ENCODE peak calls at places on chromosomes 6 and 20, in five cellular contexts. K, Q, H, N and J are unnamed samples.
A peak's percentile ranks its signal among the peaks of the same experiment; 100 is the strongest.

GRCh38 chr20:4957939-4958362 is 43.4 kb downstream of the SLC23A2 start:
- DNase-seq in H (no peak), Q (no peak), K (no peak), N (no peak), J (no peak)

GRCh38 chr6:23414204-23414501 is 711.9 kb upstream of the NRSN1 start:
- DNase-seq in K (no peak), H (no peak), N (peak; percentile 26), Q (no peak), J (no peak)

GRCh38 chr6:18349350-18349749 is 37.8 kb upstream of the RNF144B start:
- DNase-seq in K (no peak), H (no peak), N (no peak), Q (no peak), J (no peak)

GRCh38 chr6:20708367-20709124 is 174.3 kb downstream of the CDKAL1 start:
- DNase-seq in N (no peak), K (no peak), Q (no peak), H (no peak), J (no peak)

GRCh38 chr6:9025796-9026195 is 590.5 kb upstream of the SLC35B3 start:
- DNase-seq in K (no peak), H (no peak), N (no peak), Q (no peak), J (no peak)

GRCh38 chr20:59785118-59785959 is 148.1 kb downstream of the SYCP2 start:
- DNase-seq in K (no peak), H (no peak), N (no peak), Q (no peak), J (no peak)

GRCh38 chr6:26235240-26235730 is 129.7 kb upstream of the BTN3A2 start:
- DNase-seq in Q (peak; percentile 34), N (no peak), H (no peak), K (no peak), J (no peak)

GRCh38 chr6:113009682-113010081 is 662.6 kb downstream of the RFPL4B start:
- DNase-seq in Q (no peak), N (no peak), H (no peak), K (no peak), J (no peak)

GRCh38 chr6:71031912-71032311 is 75.1 kb upstream of the B3GAT2 start:
- DNase-seq in H (no peak), N (no peak), K (no peak), Q (no peak), J (no peak)

GRCh38 chr6:64266351-64266821 is 630.8 kb downstream of the PHF3 start:
- DNase-seq in Q (no peak), H (no peak), N (no peak), K (no peak), J (no peak)

GRCh38 chr6:113774122-113774835 is 82.9 kb upstream of the MARCKS start:
- DNase-seq in K (no peak), N (no peak), H (no peak), Q (no peak), J (no peak)

GRCh38 chr20:8782804-8783203 is 286.1 kb upstream of the PLCB4 start:
- DNase-seq in H (no peak), N (no peak), K (no peak), Q (no peak), J (no peak)

GRCh38 chr6:98634569-98634968 is 199.8 kb upstream of the POU3F2 start:
- DNase-seq in Q (no peak), N (no peak), K (no peak), H (no peak), J (no peak)

GRCh38 chr20:21571841-21572690 is 58.2 kb upstream of the NKX2-2 start:
- DNase-seq in N (peak; percentile 35), Q (peak; percentile 26), K (peak; percentile 57), H (no peak), J (no peak)

GRCh38 chr20:51376121-51376520 is 166.4 kb downstream of the NFATC2 start:
- DNase-seq in H (no peak), Q (no peak), K (no peak), N (no peak), J (no peak)

GRCh38 chr6:80210618-80211017 is 104.1 kb downstream of the BCKDHB start:
- DNase-seq in Q (no peak), K (no peak), H (no peak), N (peak; percentile 42), J (no peak)

GRCh38 chr6:157219201-157220200 is 103.8 kb downstream of the TMEM242 start:
- DNase-seq in K (no peak), Q (peak; percentile 37), H (no peak), N (no peak), J (no peak)

GRCh38 chr6:167275436-167275835 is 15.7 kb upstream of the UNC93A start:
- DNase-seq in K (peak; percentile 35), Q (no peak), N (no peak), H (no peak), J (no peak)

GRCh38 chr20:44702776-44703175 is 12.4 kb upstream of the CCN5 start:
- DNase-seq in K (no peak), H (no peak), Q (no peak), N (no peak), J (no peak)

GRCh38 chr6:19472850-19473249 is 364.3 kb upstream of the ID4 start:
- DNase-seq in N (no peak), H (no peak), K (peak; percentile 85), Q (no peak), J (no peak)

GRCh38 chr6:77650098-77650663 is 2.7 kb upstream of the MEI4 start:
- DNase-seq in K (peak; percentile 95), H (no peak), N (peak; percentile 20), Q (peak; percentile 38), J (no peak)

GRCh38 chr6:29763491-29764289 is 40.5 kb downstream of the HLA-F start:
- DNase-seq in K (no peak), Q (no peak), N (no peak), H (no peak), J (no peak)

GRCh38 chr20:46240881-46241280 is 67.4 kb downstream of the CDH22 start:
- DNase-seq in Q (no peak), N (no peak), H (no peak), K (no peak), J (no peak)

GRCh38 chr20:45052698-45053440 is 48.1 kb downstream of the KCNS1 start:
- DNase-seq in H (peak; percentile 26), Q (no peak), N (no peak), K (no peak), J (peak; percentile 14)

GRCh38 chr6:77834591-77834996 is 181.8 kb downstream of the MEI4 start:
- DNase-seq in Q (no peak), N (no peak), K (no peak), H (no peak), J (no peak)

GRCh38 chr20:35290887-35291417 is 1.3 kb downstream of the FAM83C start:
- DNase-seq in Q (no peak), N (no peak), H (no peak), K (no peak), J (no peak)

GRCh38 chr6:99458319-99458718 is 33.2 kb upstream of the PNISR start:
- DNase-seq in N (no peak), K (no peak), Q (peak; percentile 11), H (no peak), J (no peak)

GRCh38 chr20:31930758-31931157 is 21.1 kb downstream of the PDRG1 start:
- DNase-seq in K (no peak), Q (no peak), N (no peak), H (no peak), J (no peak)

GRCh38 chr20:611047-611842 is 1.1 kb upstream of the TCF15 start:
- DNase-seq in H (no peak), N (no peak), K (no peak), Q (no peak), J (no peak)
- TF ChIP-seq TAF1 in H (no peak), N (no peak), K (no peak), Q (no peak), J (no peak)

GRCh38 chr20:43460172-43460829 is 2.6 kb downstream of the SRSF6 start:
- DNase-seq in N (no peak), K (no peak), Q (no peak), H (no peak), J (no peak)

GRCh38 chr20:43457640-43458421 is at the start of gene SRSF6:
- DNase-seq in N (peak; percentile 91), K (peak; percentile 96), Q (peak; percentile 91), H (peak; percentile 83), J (peak; percentile 80)

GRCh38 chr20:43456809-43457639 is 672 bp upstream of the SRSF6 start:
- DNase-seq in H (peak; percentile 80), Q (peak; percentile 94), K (peak; percentile 81), N (peak; percentile 92), J (peak; percentile 83)

GRCh38 chr20:43459022-43459942 is 1.6 kb downstream of the SRSF6 start:
- DNase-seq in H (no peak), Q (peak; percentile 59), N (no peak), K (no peak), J (no peak)

GRCh38 chr20:43458422-43458924 is 777 bp downstream of the SRSF6 start:
- DNase-seq in H (no peak), N (no peak), K (no peak), Q (no peak), J (no peak)
- TF ChIP-seq TAF1 in H (no peak), N (no peak), K (no peak), Q (no peak), J (no peak)

GRCh38 chr20:50308513-50309279 is 118.1 kb downstream of the CEBPB start:
- DNase-seq in H (no peak), N (peak; percentile 94), Q (peak; percentile 69), K (no peak), J (no peak)
- TF ChIP-seq TAF1 in H (no peak), N (peak; percentile 22), Q (no peak), K (no peak), J (no peak)

DNA sequence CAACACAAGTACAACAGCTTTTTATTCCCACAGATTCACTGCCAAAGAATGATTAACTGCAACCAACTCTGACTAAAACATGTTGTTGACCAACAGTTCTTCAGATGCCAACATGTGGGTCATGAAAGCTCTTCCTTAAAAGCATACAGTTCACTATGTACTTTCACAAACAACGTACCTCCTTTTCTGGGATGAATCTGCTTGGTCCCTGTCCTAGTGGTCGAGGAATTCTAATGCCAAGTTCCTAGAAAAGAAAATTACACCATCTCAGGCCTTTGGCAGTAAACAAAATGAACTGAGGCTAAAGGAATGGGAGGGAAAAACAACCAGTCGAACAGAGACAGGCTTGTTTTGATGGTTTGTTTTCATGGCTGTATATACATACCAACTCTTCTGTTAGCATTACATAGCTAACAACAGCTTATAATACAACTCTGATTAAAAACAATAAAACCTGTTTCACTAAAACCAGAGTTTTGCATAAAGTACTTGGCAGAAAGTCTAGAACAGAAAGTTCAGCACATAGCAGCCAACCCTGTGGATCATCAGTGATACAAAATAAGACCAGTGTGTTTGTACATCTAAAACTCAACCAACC is 92.4 kb downstream of the SESN1 start:
- DNase-seq in K (no peak), H (no peak), Q (no peak), N (no peak), J (no peak)
- TF ChIP-seq TAF1 in K (no peak), H (no peak), Q (no peak), N (no peak), J (no peak)